ENCODE peak calls at places on chromosome 12, in seven cellular contexts. One of them, this sample, is unnamed.

GRCh38 chr12:132285991-132286681 is 43.3 kb downstream of the GALNT9 start:
- DNase-seq in fibroblast of villous mesenchyme: peak
- DNase-seq in AG09309: no peak
- DNase-seq in cardiac fibroblast: peak
- DNase-seq in NB4: no peak
- DNase-seq in cardiac muscle cell: peak
- DNase-seq in right cardiac atrium: peak
- DNase-seq in this sample: peak

GRCh38 chr12:71846322-71846940 is 6.9 kb downstream of the TBC1D15 start:
- DNase-seq in fibroblast of villous mesenchyme: peak
- DNase-seq in AG09309: no peak
- DNase-seq in cardiac fibroblast: peak
- DNase-seq in NB4: peak
- DNase-seq in cardiac muscle cell: peak
- DNase-seq in right cardiac atrium: no peak
- DNase-seq in this sample: no peak

GRCh38 chr12:130879781-130880389 is 8.0 kb downstream of the RAN start:
- DNase-seq in fibroblast of villous mesenchyme: no peak
- DNase-seq in AG09309: no peak
- DNase-seq in cardiac fibroblast: no peak
- DNase-seq in NB4: peak
- DNase-seq in cardiac muscle cell: no peak
- DNase-seq in right cardiac atrium: no peak
- DNase-seq in this sample: no peak

GRCh38 chr12:13725049-13725448 is 256.4 kb downstream of the GRIN2B start:
- DNase-seq in fibroblast of villous mesenchyme: no peak
- DNase-seq in AG09309: no peak
- DNase-seq in cardiac fibroblast: no peak
- DNase-seq in NB4: no peak
- DNase-seq in cardiac muscle cell: no peak
- DNase-seq in right cardiac atrium: no peak
- DNase-seq in this sample: no peak

GRCh38 chr12:30622509-30622908 is 73.2 kb downstream of the IPO8 start:
- DNase-seq in fibroblast of villous mesenchyme: peak
- DNase-seq in AG09309: peak
- DNase-seq in cardiac fibroblast: peak
- DNase-seq in NB4: peak
- DNase-seq in cardiac muscle cell: no peak
- DNase-seq in right cardiac atrium: no peak
- DNase-seq in this sample: peak

GRCh38 chr12:97568336-97569180 is 106.0 kb downstream of the RMST start:
- DNase-seq in fibroblast of villous mesenchyme: no peak
- DNase-seq in AG09309: no peak
- DNase-seq in cardiac fibroblast: no peak
- DNase-seq in NB4: no peak
- DNase-seq in cardiac muscle cell: no peak
- DNase-seq in right cardiac atrium: no peak
- DNase-seq in this sample: no peak

GRCh38 chr12:76266797-76267196 is 81.4 kb downstream of the BBS10 start:
- DNase-seq in fibroblast of villous mesenchyme: peak
- DNase-seq in AG09309: peak
- DNase-seq in cardiac fibroblast: peak
- DNase-seq in NB4: no peak
- DNase-seq in cardiac muscle cell: no peak
- DNase-seq in right cardiac atrium: peak
- DNase-seq in this sample: peak

GRCh38 chr12:123119808-123120207 is 31.1 kb downstream of the PITPNM2 start:
- DNase-seq in fibroblast of villous mesenchyme: no peak
- DNase-seq in AG09309: no peak
- DNase-seq in cardiac fibroblast: no peak
- DNase-seq in NB4: no peak
- DNase-seq in cardiac muscle cell: no peak
- DNase-seq in right cardiac atrium: no peak
- DNase-seq in this sample: no peak

GRCh38 chr12:76623929-76624328 is 64.4 kb upstream of the OSBPL8 start:
- DNase-seq in fibroblast of villous mesenchyme: peak
- DNase-seq in AG09309: peak
- DNase-seq in cardiac fibroblast: peak
- DNase-seq in NB4: no peak
- DNase-seq in cardiac muscle cell: no peak
- DNase-seq in right cardiac atrium: no peak
- DNase-seq in this sample: no peak

GRCh38 chr12:31742891-31743290 is 14.1 kb upstream of the AMN1 start:
- DNase-seq in fibroblast of villous mesenchyme: no peak
- DNase-seq in AG09309: no peak
- DNase-seq in cardiac fibroblast: no peak
- DNase-seq in NB4: peak
- DNase-seq in cardiac muscle cell: no peak
- DNase-seq in right cardiac atrium: no peak
- DNase-seq in this sample: no peak

DNA sequence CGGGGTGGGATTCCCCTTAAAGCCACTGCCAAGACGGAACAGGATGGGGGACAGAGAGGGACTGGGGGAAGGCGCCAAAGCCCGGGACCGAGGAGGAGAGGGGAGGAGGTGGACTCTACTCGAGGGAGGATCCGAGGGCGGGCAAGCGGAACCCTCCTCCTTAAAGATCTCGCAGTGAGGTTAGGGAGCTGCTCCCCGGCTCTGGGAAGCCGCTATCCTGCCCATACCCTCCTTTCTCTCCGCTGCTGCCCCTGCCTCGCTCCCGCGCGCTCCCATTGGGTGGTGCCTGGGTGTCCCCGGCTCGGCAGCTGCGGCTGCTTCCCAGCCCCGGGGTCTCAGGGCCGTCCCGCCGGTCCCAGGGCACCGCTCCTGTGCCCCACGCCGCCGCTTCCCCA is 16.4 kb downstream of the KRT18 start:
- DNase-seq in fibroblast of villous mesenchyme: peak
- DNase-seq in AG09309: no peak
- DNase-seq in cardiac fibroblast: peak
- DNase-seq in NB4: no peak
- DNase-seq in cardiac muscle cell: no peak
- DNase-seq in right cardiac atrium: peak
- DNase-seq in this sample: no peak
- H3K4me3 ChIP-seq in fibroblast of villous mesenchyme: peak
- H3K4me3 ChIP-seq in AG09309: peak
- H3K4me3 ChIP-seq in cardiac fibroblast: peak
- H3K4me3 ChIP-seq in NB4: no peak
- H3K4me3 ChIP-seq in cardiac muscle cell: no peak
- H3K4me3 ChIP-seq in right cardiac atrium: peak
- H3K4me3 ChIP-seq in this sample: peak

DNA sequence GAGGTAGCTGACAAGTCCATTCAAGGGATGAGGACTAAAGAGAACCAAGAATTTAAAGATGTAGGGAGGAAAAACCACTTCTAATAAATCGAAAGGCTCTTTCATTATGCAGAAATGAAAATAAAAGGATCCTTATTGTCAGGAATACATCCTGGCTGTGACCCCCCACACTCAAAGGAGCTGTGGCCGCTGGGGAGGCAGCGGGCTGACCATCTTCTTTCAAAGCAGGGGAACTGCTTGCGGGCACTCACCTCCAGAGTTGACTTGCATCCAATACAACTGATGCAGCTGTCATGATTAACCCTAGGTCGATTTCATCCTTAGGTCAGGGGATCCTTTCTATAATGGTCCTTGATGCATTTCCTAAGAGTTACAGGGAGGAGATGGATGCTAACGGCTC is 35.3 kb downstream of the TRAFD1 start:
- DNase-seq in fibroblast of villous mesenchyme: no peak
- DNase-seq in AG09309: no peak
- DNase-seq in cardiac fibroblast: no peak
- DNase-seq in NB4: no peak
- DNase-seq in cardiac muscle cell: no peak
- DNase-seq in right cardiac atrium: no peak
- DNase-seq in this sample: no peak
- H3K4me3 ChIP-seq in fibroblast of villous mesenchyme: no peak
- H3K4me3 ChIP-seq in AG09309: no peak
- H3K4me3 ChIP-seq in cardiac fibroblast: no peak
- H3K4me3 ChIP-seq in NB4: no peak
- H3K4me3 ChIP-seq in cardiac muscle cell: no peak
- H3K4me3 ChIP-seq in right cardiac atrium: no peak
- H3K4me3 ChIP-seq in this sample: no peak

GRCh38 chr12:15688838-15689237 is 100.3 kb downstream of the EPS8 start:
- DNase-seq in fibroblast of villous mesenchyme: no peak
- DNase-seq in AG09309: no peak
- DNase-seq in cardiac fibroblast: no peak
- DNase-seq in NB4: peak
- DNase-seq in cardiac muscle cell: peak
- DNase-seq in right cardiac atrium: peak
- DNase-seq in this sample: no peak
- H3K4me3 ChIP-seq in fibroblast of villous mesenchyme: no peak
- H3K4me3 ChIP-seq in AG09309: no peak
- H3K4me3 ChIP-seq in cardiac fibroblast: no peak
- H3K4me3 ChIP-seq in NB4: peak
- H3K4me3 ChIP-seq in cardiac muscle cell: no peak
- H3K4me3 ChIP-seq in right cardiac atrium: peak
- H3K4me3 ChIP-seq in this sample: no peak

GRCh38 chr12:1590083-1590979 is 4.0 kb downstream of the FBXL14 start:
- DNase-seq in fibroblast of villous mesenchyme: peak
- DNase-seq in AG09309: no peak
- DNase-seq in cardiac fibroblast: peak
- DNase-seq in NB4: no peak
- DNase-seq in cardiac muscle cell: peak
- DNase-seq in right cardiac atrium: peak
- DNase-seq in this sample: no peak
- H3K4me3 ChIP-seq in fibroblast of villous mesenchyme: peak
- H3K4me3 ChIP-seq in AG09309: peak
- H3K4me3 ChIP-seq in cardiac fibroblast: peak
- H3K4me3 ChIP-seq in NB4: peak
- H3K4me3 ChIP-seq in cardiac muscle cell: peak
- H3K4me3 ChIP-seq in right cardiac atrium: peak
- H3K4me3 ChIP-seq in this sample: peak

GRCh38 chr12:53617700-53618099 is 8.5 kb downstream of the ATF7 start:
- DNase-seq in fibroblast of villous mesenchyme: no peak
- DNase-seq in AG09309: no peak
- DNase-seq in cardiac fibroblast: no peak
- DNase-seq in NB4: no peak
- DNase-seq in cardiac muscle cell: no peak
- DNase-seq in right cardiac atrium: no peak
- DNase-seq in this sample: no peak
- H3K4me3 ChIP-seq in fibroblast of villous mesenchyme: no peak
- H3K4me3 ChIP-seq in AG09309: no peak
- H3K4me3 ChIP-seq in cardiac fibroblast: no peak
- H3K4me3 ChIP-seq in NB4: peak
- H3K4me3 ChIP-seq in cardiac muscle cell: no peak
- H3K4me3 ChIP-seq in right cardiac atrium: peak
- H3K4me3 ChIP-seq in this sample: no peak

GRCh38 chr12:15280930-15281329 is 41.4 kb upstream of the PTPRO start:
- DNase-seq in fibroblast of villous mesenchyme: no peak
- DNase-seq in AG09309: no peak
- DNase-seq in cardiac fibroblast: no peak
- DNase-seq in NB4: no peak
- DNase-seq in cardiac muscle cell: no peak
- DNase-seq in right cardiac atrium: no peak
- DNase-seq in this sample: no peak

GRCh38 chr12:15276088-15276698 is 46.1 kb upstream of the PTPRO start:
- DNase-seq in fibroblast of villous mesenchyme: peak
- DNase-seq in AG09309: no peak
- DNase-seq in cardiac fibroblast: peak
- DNase-seq in NB4: peak
- DNase-seq in cardiac muscle cell: peak
- DNase-seq in right cardiac atrium: no peak
- DNase-seq in this sample: no peak

GRCh38 chr12:15273896-15274295 is 48.4 kb upstream of the PTPRO start:
- DNase-seq in fibroblast of villous mesenchyme: no peak
- DNase-seq in AG09309: no peak
- DNase-seq in cardiac fibroblast: no peak
- DNase-seq in NB4: no peak
- DNase-seq in cardiac muscle cell: no peak
- DNase-seq in right cardiac atrium: no peak
- DNase-seq in this sample: no peak

GRCh38 chr12:15274561-15274967 is 47.7 kb upstream of the PTPRO start:
- DNase-seq in fibroblast of villous mesenchyme: peak
- DNase-seq in AG09309: no peak
- DNase-seq in cardiac fibroblast: no peak
- DNase-seq in NB4: no peak
- DNase-seq in cardiac muscle cell: no peak
- DNase-seq in right cardiac atrium: no peak
- DNase-seq in this sample: no peak

DNA sequence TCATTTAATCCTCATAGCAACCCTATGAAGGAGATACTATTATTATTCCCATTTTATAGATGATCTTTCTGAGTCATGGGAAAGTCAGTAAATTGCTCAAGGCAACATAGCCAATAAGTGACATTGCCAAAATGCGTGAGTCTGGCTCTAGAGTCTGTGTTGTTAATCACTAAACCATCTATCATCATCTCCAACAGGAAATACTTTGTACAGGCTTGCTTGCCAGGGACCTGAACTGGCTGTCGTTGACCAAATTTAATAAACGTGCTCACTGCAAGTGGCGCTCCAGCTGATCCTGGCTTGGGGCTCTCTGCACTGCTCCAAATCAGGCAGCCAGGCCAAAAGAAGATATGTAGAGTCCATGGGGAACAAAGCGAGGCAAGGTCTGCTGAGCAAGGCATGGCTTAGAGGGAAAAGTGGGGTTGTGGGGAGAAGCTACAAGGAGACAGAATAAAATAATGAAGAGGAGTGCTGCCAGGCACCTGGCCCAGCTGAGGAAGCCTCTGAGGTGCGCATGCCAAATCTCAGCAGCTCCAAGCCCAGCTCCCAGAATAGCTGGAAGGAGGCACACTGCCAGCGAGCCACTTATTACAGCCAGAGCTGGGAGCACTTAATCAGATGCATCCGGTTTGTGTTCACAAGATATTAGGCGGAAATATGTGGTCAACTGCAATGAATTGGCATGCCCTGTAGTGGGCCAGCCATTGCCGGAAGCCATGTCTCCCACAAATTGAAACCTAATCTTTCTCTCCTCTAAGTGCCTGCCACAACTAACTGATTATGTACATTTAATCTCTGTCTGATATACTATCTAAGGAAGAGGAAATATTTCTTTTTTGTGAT is 43.3 kb upstream of the PTPRO start:
- DNase-seq in fibroblast of villous mesenchyme: peak
- DNase-seq in AG09309: peak
- DNase-seq in cardiac fibroblast: peak
- DNase-seq in NB4: peak
- DNase-seq in cardiac muscle cell: no peak
- DNase-seq in right cardiac atrium: peak
- DNase-seq in this sample: no peak
- H3K4me3 ChIP-seq in fibroblast of villous mesenchyme: no peak
- H3K4me3 ChIP-seq in AG09309: no peak
- H3K4me3 ChIP-seq in cardiac fibroblast: no peak
- H3K4me3 ChIP-seq in NB4: no peak
- H3K4me3 ChIP-seq in cardiac muscle cell: no peak
- H3K4me3 ChIP-seq in right cardiac atrium: no peak
- H3K4me3 ChIP-seq in this sample: no peak

GRCh38 chr12:121918679-121919038 is 267 bp downstream of the CFAP251 start:
- DNase-seq in fibroblast of villous mesenchyme: no peak
- DNase-seq in AG09309: no peak
- DNase-seq in cardiac fibroblast: no peak
- DNase-seq in NB4: no peak
- DNase-seq in cardiac muscle cell: no peak
- DNase-seq in right cardiac atrium: no peak
- DNase-seq in this sample: no peak
- H3K4me3 ChIP-seq in fibroblast of villous mesenchyme: no peak
- H3K4me3 ChIP-seq in AG09309: no peak
- H3K4me3 ChIP-seq in cardiac fibroblast: peak
- H3K4me3 ChIP-seq in NB4: no peak
- H3K4me3 ChIP-seq in cardiac muscle cell: peak
- H3K4me3 ChIP-seq in right cardiac atrium: peak
- H3K4me3 ChIP-seq in this sample: peak